ENCODE peak calls at places on chromosomes 11 and 22, in seven cellular contexts. One of them, this sample, is unnamed.

GRCh38 chr22:38236786-38237185 is 35.0 kb downstream of the MAFF start:
- DNase-seq in PC-3: peak
- DNase-seq in mesendoderm: no peak
- DNase-seq in SK-N-SH: no peak
- DNase-seq in GM23338: no peak
- DNase-seq in astrocyte: no peak
- DNase-seq in A549: no peak
- DNase-seq in this sample: no peak

GRCh38 chr11:81989093-81989492 is 744.6 kb downstream of the FAM181B start:
- DNase-seq in PC-3: peak
- DNase-seq in mesendoderm: no peak
- DNase-seq in SK-N-SH: no peak
- DNase-seq in GM23338: no peak
- DNase-seq in astrocyte: peak
- DNase-seq in A549: no peak
- DNase-seq in this sample: no peak

GRCh38 chr11:86374586-86374985 is at the start of gene CCDC81:
- DNase-seq in PC-3: no peak
- DNase-seq in mesendoderm: peak
- DNase-seq in SK-N-SH: no peak
- DNase-seq in GM23338: peak
- DNase-seq in astrocyte: peak
- DNase-seq in A549: no peak
- DNase-seq in this sample: peak

GRCh38 chr11:122917311-122917710 is 34.8 kb downstream of the JHY start:
- DNase-seq in PC-3: peak
- DNase-seq in mesendoderm: no peak
- DNase-seq in SK-N-SH: no peak
- DNase-seq in GM23338: no peak
- DNase-seq in astrocyte: peak
- DNase-seq in A549: no peak
- DNase-seq in this sample: no peak

GRCh38 chr11:126545057-126545555 is 189.6 kb downstream of the ST3GAL4 start:
- DNase-seq in PC-3: no peak
- DNase-seq in mesendoderm: no peak
- DNase-seq in SK-N-SH: peak
- DNase-seq in GM23338: no peak
- DNase-seq in astrocyte: no peak
- DNase-seq in A549: no peak
- DNase-seq in this sample: no peak

GRCh38 chr22:18103527-18104269 is 6.9 kb upstream of the TUBA8 start:
- DNase-seq in PC-3: no peak
- DNase-seq in mesendoderm: no peak
- DNase-seq in SK-N-SH: no peak
- DNase-seq in GM23338: no peak
- DNase-seq in astrocyte: no peak
- DNase-seq in A549: no peak
- DNase-seq in this sample: no peak

GRCh38 chr11:69130586-69131566 is 24.9 kb upstream of the SMIM38 start:
- DNase-seq in PC-3: no peak
- DNase-seq in mesendoderm: no peak
- DNase-seq in SK-N-SH: no peak
- DNase-seq in GM23338: peak
- DNase-seq in astrocyte: no peak
- DNase-seq in A549: no peak
- DNase-seq in this sample: no peak

GRCh38 chr11:75342231-75342918 is 9.1 kb downstream of the ARRB1 start:
- DNase-seq in PC-3: no peak
- DNase-seq in mesendoderm: no peak
- DNase-seq in SK-N-SH: no peak
- DNase-seq in GM23338: no peak
- DNase-seq in astrocyte: no peak
- DNase-seq in A549: no peak
- DNase-seq in this sample: no peak

GRCh38 chr11:17839450-17839849 is 104.9 kb downstream of the KCNC1 start:
- DNase-seq in PC-3: no peak
- DNase-seq in mesendoderm: no peak
- DNase-seq in SK-N-SH: no peak
- DNase-seq in GM23338: no peak
- DNase-seq in astrocyte: no peak
- DNase-seq in A549: no peak
- DNase-seq in this sample: no peak

GRCh38 chr22:18978506-18978905 is 42.4 kb upstream of the PRODH start:
- DNase-seq in PC-3: no peak
- DNase-seq in mesendoderm: no peak
- DNase-seq in SK-N-SH: no peak
- DNase-seq in GM23338: no peak
- DNase-seq in astrocyte: no peak
- DNase-seq in A549: no peak
- DNase-seq in this sample: no peak

GRCh38 chr22:39281126-39281525 is 36.3 kb upstream of the PDGFB start:
- DNase-seq in PC-3: no peak
- DNase-seq in mesendoderm: no peak
- DNase-seq in SK-N-SH: no peak
- DNase-seq in GM23338: no peak
- DNase-seq in astrocyte: no peak
- DNase-seq in A549: no peak
- DNase-seq in this sample: no peak

GRCh38 chr11:119185916-119186634 is 800 bp downstream of the NHERF4 start:
- DNase-seq in PC-3: no peak
- DNase-seq in mesendoderm: no peak
- DNase-seq in SK-N-SH: peak
- DNase-seq in GM23338: no peak
- DNase-seq in astrocyte: no peak
- DNase-seq in A549: no peak
- DNase-seq in this sample: no peak
- H3K4me3 ChIP-seq in PC-3: no peak
- H3K4me3 ChIP-seq in mesendoderm: no peak
- H3K4me3 ChIP-seq in SK-N-SH: no peak
- H3K4me3 ChIP-seq in GM23338: no peak
- H3K4me3 ChIP-seq in astrocyte: no peak
- H3K4me3 ChIP-seq in A549: no peak
- H3K4me3 ChIP-seq in this sample: no peak

DNA sequence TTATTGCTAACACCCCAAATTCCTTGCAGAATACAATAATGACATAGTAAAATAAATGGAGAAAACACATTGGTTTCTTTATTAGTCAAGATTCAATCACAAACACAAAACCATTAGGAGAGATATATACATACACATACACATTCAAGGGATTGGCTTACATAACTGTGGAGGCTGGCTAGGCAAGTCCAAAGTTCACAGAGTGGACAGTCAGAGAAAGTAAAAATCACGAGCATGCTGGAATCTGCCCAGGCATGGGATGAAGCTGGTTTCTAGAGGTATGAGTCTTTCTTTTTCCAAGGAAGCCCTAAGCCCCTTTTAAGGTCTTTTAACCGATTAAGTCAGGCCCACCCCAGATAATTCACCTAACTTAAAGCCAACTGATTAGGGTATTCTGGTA is 13.6 kb upstream of the OR56B1 start:
- DNase-seq in PC-3: no peak
- DNase-seq in mesendoderm: no peak
- DNase-seq in SK-N-SH: no peak
- DNase-seq in GM23338: no peak
- DNase-seq in astrocyte: no peak
- DNase-seq in A549: no peak
- DNase-seq in this sample: no peak
- H3K4me2 ChIP-seq in PC-3: no peak
- H3K4me2 ChIP-seq in mesendoderm: no peak
- H3K4me2 ChIP-seq in SK-N-SH: no peak
- H3K4me2 ChIP-seq in GM23338: no peak
- H3K4me2 ChIP-seq in astrocyte: no peak
- H3K4me2 ChIP-seq in A549: no peak
- H3K4me2 ChIP-seq in this sample: no peak

GRCh38 chr22:50249382-50250248 is 1.4 kb downstream of the HDAC10 start:
- DNase-seq in PC-3: no peak
- DNase-seq in mesendoderm: no peak
- DNase-seq in SK-N-SH: no peak
- DNase-seq in GM23338: no peak
- DNase-seq in astrocyte: no peak
- DNase-seq in A549: no peak
- DNase-seq in this sample: no peak
- H3K4me3 ChIP-seq in PC-3: peak
- H3K4me3 ChIP-seq in mesendoderm: no peak
- H3K4me3 ChIP-seq in SK-N-SH: peak
- H3K4me3 ChIP-seq in GM23338: peak
- H3K4me3 ChIP-seq in astrocyte: no peak
- H3K4me3 ChIP-seq in A549: no peak
- H3K4me3 ChIP-seq in this sample: no peak

GRCh38 chr11:64834723-64835615 is 9.5 kb downstream of the CDC42BPG start:
- DNase-seq in PC-3: peak
- DNase-seq in mesendoderm: no peak
- DNase-seq in SK-N-SH: no peak
- DNase-seq in GM23338: no peak
- DNase-seq in astrocyte: peak
- DNase-seq in A549: peak
- DNase-seq in this sample: no peak
- H3K4me2 ChIP-seq in PC-3: peak
- H3K4me2 ChIP-seq in mesendoderm: no peak
- H3K4me2 ChIP-seq in SK-N-SH: peak
- H3K4me2 ChIP-seq in GM23338: no peak
- H3K4me2 ChIP-seq in astrocyte: no peak
- H3K4me2 ChIP-seq in A549: peak
- H3K4me2 ChIP-seq in this sample: no peak

GRCh38 chr11:101748572-101748971 is 164.8 kb upstream of the TRPC6 start:
- DNase-seq in PC-3: no peak
- DNase-seq in mesendoderm: no peak
- DNase-seq in SK-N-SH: no peak
- DNase-seq in GM23338: peak
- DNase-seq in astrocyte: no peak
- DNase-seq in A549: no peak
- DNase-seq in this sample: peak
- H3K4me3 ChIP-seq in PC-3: no peak
- H3K4me3 ChIP-seq in mesendoderm: no peak
- H3K4me3 ChIP-seq in SK-N-SH: no peak
- H3K4me3 ChIP-seq in GM23338: peak
- H3K4me3 ChIP-seq in astrocyte: no peak
- H3K4me3 ChIP-seq in A549: no peak
- H3K4me3 ChIP-seq in this sample: no peak

GRCh38 chr11:94111241-94111640 is 17.4 kb upstream of the PANX1 start:
- DNase-seq in PC-3: no peak
- DNase-seq in mesendoderm: no peak
- DNase-seq in SK-N-SH: no peak
- DNase-seq in GM23338: no peak
- DNase-seq in astrocyte: no peak
- DNase-seq in A549: no peak
- DNase-seq in this sample: no peak
- H3K4me2 ChIP-seq in PC-3: no peak
- H3K4me2 ChIP-seq in mesendoderm: no peak
- H3K4me2 ChIP-seq in SK-N-SH: no peak
- H3K4me2 ChIP-seq in GM23338: no peak
- H3K4me2 ChIP-seq in astrocyte: no peak
- H3K4me2 ChIP-seq in A549: no peak
- H3K4me2 ChIP-seq in this sample: no peak

GRCh38 chr22:41914611-41915034 is 251 bp downstream of the SHISA8 start:
- DNase-seq in PC-3: no peak
- DNase-seq in mesendoderm: no peak
- DNase-seq in SK-N-SH: peak
- DNase-seq in GM23338: no peak
- DNase-seq in astrocyte: no peak
- DNase-seq in A549: no peak
- DNase-seq in this sample: peak

GRCh38 chr22:41916745-41917358 is 2.0 kb upstream of the SHISA8 start:
- DNase-seq in PC-3: no peak
- DNase-seq in mesendoderm: no peak
- DNase-seq in SK-N-SH: no peak
- DNase-seq in GM23338: no peak
- DNase-seq in astrocyte: no peak
- DNase-seq in A549: no peak
- DNase-seq in this sample: no peak

GRCh38 chr22:41913842-41914534 is 886 bp downstream of the SHISA8 start:
- DNase-seq in PC-3: no peak
- DNase-seq in mesendoderm: no peak
- DNase-seq in SK-N-SH: no peak
- DNase-seq in GM23338: peak
- DNase-seq in astrocyte: no peak
- DNase-seq in A549: no peak
- DNase-seq in this sample: peak

GRCh38 chr22:41915783-41916493 is 1.1 kb upstream of the SHISA8 start:
- DNase-seq in PC-3: no peak
- DNase-seq in mesendoderm: no peak
- DNase-seq in SK-N-SH: no peak
- DNase-seq in GM23338: no peak
- DNase-seq in astrocyte: no peak
- DNase-seq in A549: no peak
- DNase-seq in this sample: peak

DNA sequence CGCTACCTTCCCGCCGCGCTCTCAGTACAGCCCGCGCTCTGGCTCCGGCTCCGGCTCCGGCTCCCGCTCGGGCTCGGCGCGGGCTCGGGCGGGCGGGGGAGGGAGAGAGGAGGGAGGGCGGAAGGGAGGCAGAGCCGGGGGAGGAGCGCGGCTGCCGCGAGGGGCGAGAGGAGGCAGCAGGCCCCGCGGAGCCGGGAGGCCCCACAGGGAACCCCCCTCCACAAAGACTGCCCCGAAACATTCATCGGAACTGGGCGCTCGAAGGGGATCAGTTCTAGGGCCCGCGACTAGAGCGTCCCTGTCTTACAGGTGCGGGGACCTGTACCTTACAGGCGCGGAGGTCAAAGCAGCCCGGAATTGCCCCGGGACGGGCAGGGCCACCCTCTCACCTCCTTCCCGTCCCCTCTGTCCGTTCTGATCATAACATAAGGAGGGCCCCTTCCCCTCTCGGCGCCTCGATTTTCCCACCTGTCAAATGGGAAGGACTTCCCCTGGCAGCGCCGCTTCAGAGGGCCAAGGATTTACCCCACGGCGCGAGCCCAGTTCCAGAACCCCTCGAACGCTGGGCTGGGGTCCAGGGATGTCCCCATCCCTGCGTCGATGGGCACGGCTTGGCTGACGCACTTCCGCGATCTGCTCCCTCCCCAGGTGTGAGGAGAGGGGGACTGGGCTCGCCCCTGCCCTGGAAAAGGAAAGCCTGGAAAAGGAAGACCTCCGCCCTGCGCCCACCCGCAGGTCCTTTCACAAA is at the start of gene SHISA8:
- DNase-seq in PC-3: peak
- DNase-seq in mesendoderm: peak
- DNase-seq in SK-N-SH: peak
- DNase-seq in GM23338: peak
- DNase-seq in astrocyte: peak
- DNase-seq in A549: no peak
- DNase-seq in this sample: peak
- H3K4me3 ChIP-seq in PC-3: peak
- H3K4me3 ChIP-seq in mesendoderm: no peak
- H3K4me3 ChIP-seq in SK-N-SH: no peak
- H3K4me3 ChIP-seq in GM23338: peak
- H3K4me3 ChIP-seq in astrocyte: no peak
- H3K4me3 ChIP-seq in A549: peak
- H3K4me3 ChIP-seq in this sample: peak

This sample was measured in neural progenitor cell.